ENCODE peak calls at places on chromosomes 1 and 21, in five cellular contexts. G is IMR-90, Q is H9, L is neuronal stem cell, X is H1. J is an unnamed sample.

GRCh38 chr1:243623831-243624230 is 226.2 kb downstream of the AKT3 start:
- DNase-seq in G (peak), Q (no peak), L (no peak), X (no peak), J (peak)

GRCh38 chr1:61287734-61288133 is 205.4 kb downstream of the NFIA start:
- DNase-seq in G (peak), Q (no peak), L (no peak), X (no peak), J (no peak)

GRCh38 chr1:228900099-228900965 is 165.1 kb downstream of the RHOU start:
- DNase-seq in G (peak), Q (no peak), L (no peak), X (peak), J (peak)

GRCh38 chr1:63663873-63664272 is 70.7 kb downstream of the PGM1 start:
- DNase-seq in G (peak), Q (no peak), L (no peak), X (no peak), J (no peak)

GRCh38 chr1:89989791-89990190 is 5.1 kb upstream of the ZNF326 start:
- DNase-seq in G (no peak), Q (no peak), L (no peak), X (no peak), J (no peak)

GRCh38 chr1:213507472-213508223 is 456.6 kb downstream of the RPS6KC1 start:
- DNase-seq in G (no peak), Q (no peak), L (no peak), X (no peak), J (no peak)

GRCh38 chr1:8950309-8950708 is 4.6 kb downstream of the CA6 start:
- DNase-seq in G (no peak), Q (no peak), L (no peak), X (no peak), J (no peak)

GRCh38 chr21:43797415-43797814 is 8.0 kb downstream of the RRP1 start:
- DNase-seq in G (no peak), Q (no peak), L (no peak), X (no peak), J (no peak)

GRCh38 chr1:111212634-111213335 is 12.3 kb upstream of the DENND2D start:
- DNase-seq in G (no peak), Q (no peak), L (no peak), X (no peak), J (no peak)

GRCh38 chr1:183039330-183039729 is 16.1 kb downstream of the LAMC1 start:
- DNase-seq in G (no peak), Q (no peak), L (no peak), X (no peak), J (no peak)
- H4K91ac ChIP-seq in G (no peak), Q (no peak), L (no peak), X (no peak), J (no peak)

DNA sequence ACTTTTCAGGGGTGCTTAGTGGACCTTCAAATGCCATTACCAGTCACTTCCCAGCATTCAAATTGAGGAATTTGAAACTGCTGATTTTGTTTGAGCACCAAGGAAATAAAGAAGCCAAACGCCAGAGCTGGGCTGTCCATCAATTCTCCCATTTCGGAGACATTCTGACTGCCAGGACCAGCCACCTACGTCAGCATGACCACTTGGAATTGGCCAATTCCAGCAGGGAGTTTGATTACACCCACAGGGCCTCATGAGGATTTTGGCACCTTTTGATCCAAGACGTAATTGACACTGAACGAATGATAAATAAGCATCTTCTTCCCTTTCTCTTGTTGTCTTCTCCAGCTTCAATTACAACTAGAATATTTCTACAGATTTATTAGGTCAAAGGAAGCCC is 40.2 kb downstream of the GREM2 start:
- DNase-seq in G (no peak), Q (no peak), L (no peak), X (no peak), J (no peak)
- H3K4me2 ChIP-seq in G (no peak), Q (no peak), L (no peak), X (no peak), J (no peak)

DNA sequence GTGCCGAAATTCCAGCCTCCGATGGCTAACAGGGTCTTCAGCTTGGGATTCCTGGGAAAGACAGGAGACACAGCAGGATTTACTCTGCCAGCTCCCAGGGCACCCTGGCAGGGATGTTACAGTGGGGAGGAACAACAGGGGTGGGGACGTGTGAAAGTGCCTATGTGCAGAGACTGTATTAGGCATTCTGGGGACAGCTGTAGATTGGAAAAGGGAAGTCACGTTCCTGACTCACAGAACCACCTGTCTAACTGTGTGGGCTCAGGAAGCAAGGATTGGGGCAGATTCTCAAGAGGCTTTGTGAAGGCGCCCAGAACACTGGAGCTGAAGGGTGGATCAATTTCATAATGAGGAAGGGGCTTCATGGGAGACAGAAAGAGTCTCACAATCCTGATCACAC is 4.4 kb downstream of the CHIT1 start:
- DNase-seq in G (no peak), Q (no peak), L (no peak), X (no peak), J (no peak)
- H2BK15ac ChIP-seq in G (no peak), Q (no peak), L (no peak), X (no peak), J (no peak)

GRCh38 chr21:34890724-34891609 is 158.1 kb downstream of the RUNX1 start:
- DNase-seq in G (peak), Q (peak), L (peak), X (peak), J (peak)

GRCh38 chr21:34889287-34889536 is 159.9 kb downstream of the RUNX1 start:
- DNase-seq in G (peak), Q (peak), L (no peak), X (no peak), J (peak)

GRCh38 chr21:34890258-34890723 is 158.8 kb downstream of the RUNX1 start:
- DNase-seq in G (no peak), Q (peak), L (no peak), X (peak), J (no peak)

GRCh38 chr21:34888569-34889286 is 160.4 kb downstream of the RUNX1 start:
- DNase-seq in G (peak), Q (peak), L (peak), X (peak), J (peak)

DNA sequence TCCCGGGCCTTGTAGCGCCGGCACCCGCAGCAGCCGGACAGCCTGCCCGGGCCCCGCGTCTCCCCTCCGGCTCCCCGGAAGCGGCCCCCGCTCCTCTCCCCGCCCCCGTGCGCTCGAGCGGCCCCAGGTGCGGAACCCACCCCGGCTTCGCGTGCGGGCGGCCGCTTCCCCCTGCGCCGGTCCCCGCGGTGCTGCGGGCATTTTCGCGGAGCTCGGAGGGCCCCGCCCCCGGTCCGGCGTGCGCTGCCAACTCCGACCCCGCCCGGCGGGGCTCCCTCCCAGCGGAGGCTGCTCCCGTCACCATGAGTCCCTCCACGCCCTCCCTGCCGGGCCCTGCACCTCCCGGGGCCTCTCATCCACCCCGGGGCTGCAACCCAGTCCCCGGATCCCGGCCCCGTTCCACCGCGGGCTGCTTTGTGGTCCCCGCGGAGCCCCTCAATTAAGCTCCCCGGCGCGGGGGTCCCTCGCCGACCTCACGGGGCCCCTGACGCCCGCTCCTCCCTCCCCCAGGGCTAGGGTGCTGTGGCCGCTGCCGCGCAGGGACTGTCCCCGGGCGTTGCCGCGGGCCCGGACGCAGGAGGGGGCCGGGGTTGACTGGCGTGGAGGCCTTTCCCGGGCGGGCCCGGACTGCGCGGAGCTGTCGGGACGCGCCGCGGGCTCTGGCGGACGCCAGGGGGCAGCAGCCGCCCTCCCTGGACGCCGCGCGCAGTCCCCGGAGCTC is 159.4 kb downstream of the RUNX1 start:
- DNase-seq in G (peak), Q (peak), L (no peak), X (peak), J (peak)
- H4K91ac ChIP-seq in G (peak), Q (no peak), L (no peak), X (no peak), J (peak)

DNA sequence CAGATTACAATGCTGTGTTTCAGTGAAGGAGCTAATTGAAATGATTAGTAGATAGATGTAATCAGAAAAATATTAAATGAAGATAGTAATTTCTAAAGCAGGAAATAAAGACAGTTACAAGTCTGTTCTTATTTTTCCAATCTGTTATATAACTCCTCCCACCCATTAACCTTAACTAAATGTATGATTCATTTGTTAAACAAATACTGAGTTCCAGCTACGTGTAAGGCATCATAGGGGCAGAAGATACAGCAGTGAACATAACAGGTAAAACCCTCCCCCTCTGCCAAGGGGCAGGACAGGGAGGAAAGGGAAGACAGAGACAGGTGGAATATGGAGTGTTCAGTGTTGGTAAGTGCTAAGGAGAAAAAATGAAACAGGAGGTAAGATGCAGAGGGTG is at the start of gene FAM177B:
- DNase-seq in G (peak), Q (no peak), L (no peak), X (no peak), J (no peak)
- H3K4me2 ChIP-seq in G (no peak), Q (peak), L (no peak), X (peak), J (no peak)

GRCh38 chr1:103250441-103250861 is 142.1 kb upstream of the COL11A1 start:
- DNase-seq in G (peak), Q (peak), L (peak), X (peak), J (peak)

GRCh38 chr1:103247517-103247916 is 139.2 kb upstream of the COL11A1 start:
- DNase-seq in G (no peak), Q (no peak), L (no peak), X (no peak), J (no peak)

GRCh38 chr1:103248417-103249102 is 140.2 kb upstream of the COL11A1 start:
- DNase-seq in G (no peak), Q (no peak), L (no peak), X (no peak), J (no peak)
- H2BK15ac ChIP-seq in G (no peak), Q (no peak), L (no peak), X (no peak), J (no peak)

GRCh38 chr1:204313675-204314074 is 46.1 kb downstream of the PLEKHA6 start:
- DNase-seq in G (no peak), Q (no peak), L (no peak), X (no peak), J (no peak)
- H4K91ac ChIP-seq in G (no peak), Q (no peak), L (no peak), X (no peak), J (no peak)

J was measured in mesenchymal stem cell.